ENCODE peak calls at places on chromosome 19, in six cellular contexts. One of them, this sample, is unnamed.

GRCh38 chr19:4713384-4713951 is 10.2 kb downstream of the DPP9 start:
- DNase-seq in CD8-positive, alpha-beta T cell: no peak
- DNase-seq in MM.1S: no peak
- DNase-seq in lower lobe of right lung: no peak
- DNase-seq in CD8-positive, alpha-beta memory T cell: no peak
- DNase-seq in ovary: peak; percentile 60
- DNase-seq in this sample: no peak

GRCh38 chr19:4980087-4980486 is 11.2 kb downstream of the KDM4B start:
- DNase-seq in CD8-positive, alpha-beta T cell: no peak
- DNase-seq in MM.1S: no peak
- DNase-seq in lower lobe of right lung: no peak
- DNase-seq in CD8-positive, alpha-beta memory T cell: no peak
- DNase-seq in ovary: no peak
- DNase-seq in this sample: no peak

GRCh38 chr19:52923782-52924593 is 760 bp upstream of the ZNF888 start:
- DNase-seq in CD8-positive, alpha-beta T cell: no peak
- DNase-seq in MM.1S: no peak
- DNase-seq in lower lobe of right lung: peak; percentile 88
- DNase-seq in CD8-positive, alpha-beta memory T cell: no peak
- DNase-seq in ovary: no peak
- DNase-seq in this sample: no peak

GRCh38 chr19:10353793-10354391 is 14.5 kb upstream of the ICAM3 start:
- DNase-seq in CD8-positive, alpha-beta T cell: peak; percentile 49
- DNase-seq in MM.1S: no peak
- DNase-seq in lower lobe of right lung: no peak
- DNase-seq in CD8-positive, alpha-beta memory T cell: no peak
- DNase-seq in ovary: peak; percentile 55
- DNase-seq in this sample: peak; percentile 44

GRCh38 chr19:10011974-10012373 is 1.3 kb upstream of the RDH8 start:
- DNase-seq in CD8-positive, alpha-beta T cell: no peak
- DNase-seq in MM.1S: no peak
- DNase-seq in lower lobe of right lung: no peak
- DNase-seq in CD8-positive, alpha-beta memory T cell: no peak
- DNase-seq in ovary: no peak
- DNase-seq in this sample: no peak

GRCh38 chr19:38826856-38827551 is 4.6 kb downstream of the ECH1 start:
- DNase-seq in CD8-positive, alpha-beta T cell: no peak
- DNase-seq in MM.1S: no peak
- DNase-seq in lower lobe of right lung: no peak
- DNase-seq in CD8-positive, alpha-beta memory T cell: no peak
- DNase-seq in ovary: no peak
- DNase-seq in this sample: no peak

GRCh38 chr19:47414469-47414868 is 4.9 kb downstream of the MEIS3 start:
- DNase-seq in CD8-positive, alpha-beta T cell: no peak
- DNase-seq in MM.1S: peak; percentile 32
- DNase-seq in lower lobe of right lung: no peak
- DNase-seq in CD8-positive, alpha-beta memory T cell: no peak
- DNase-seq in ovary: no peak
- DNase-seq in this sample: no peak

GRCh38 chr19:28136796-28137195 is 1076.2 kb downstream of the UQCRFS1 start:
- DNase-seq in CD8-positive, alpha-beta T cell: no peak
- DNase-seq in MM.1S: no peak
- DNase-seq in lower lobe of right lung: no peak
- DNase-seq in CD8-positive, alpha-beta memory T cell: no peak
- DNase-seq in ovary: no peak
- DNase-seq in this sample: no peak

GRCh38 chr19:4870025-4870700 is 2.7 kb upstream of the PLIN3 start:
- DNase-seq in CD8-positive, alpha-beta T cell: no peak
- DNase-seq in MM.1S: no peak
- DNase-seq in lower lobe of right lung: peak; percentile 65
- DNase-seq in CD8-positive, alpha-beta memory T cell: no peak
- DNase-seq in ovary: peak; percentile 75
- DNase-seq in this sample: no peak

GRCh38 chr19:22604571-22605274 is 29.4 kb upstream of the ZNF492 start:
- DNase-seq in CD8-positive, alpha-beta T cell: no peak
- DNase-seq in MM.1S: no peak
- DNase-seq in lower lobe of right lung: no peak
- DNase-seq in CD8-positive, alpha-beta memory T cell: no peak
- DNase-seq in ovary: no peak
- DNase-seq in this sample: no peak

GRCh38 chr19:11479470-11480080 is 1.3 kb downstream of the ELAVL3 start:
- DNase-seq in CD8-positive, alpha-beta T cell: peak; percentile 2
- DNase-seq in MM.1S: no peak
- DNase-seq in lower lobe of right lung: no peak
- DNase-seq in CD8-positive, alpha-beta memory T cell: no peak
- DNase-seq in ovary: no peak
- DNase-seq in this sample: no peak

GRCh38 chr19:6071840-6072239 is 38.5 kb downstream of the RFX2 start:
- DNase-seq in CD8-positive, alpha-beta T cell: no peak
- DNase-seq in MM.1S: no peak
- DNase-seq in lower lobe of right lung: no peak
- DNase-seq in CD8-positive, alpha-beta memory T cell: no peak
- DNase-seq in ovary: peak; percentile 10
- DNase-seq in this sample: no peak

GRCh38 chr19:4952945-4953344 is 16.0 kb upstream of the KDM4B start:
- DNase-seq in CD8-positive, alpha-beta T cell: no peak
- DNase-seq in MM.1S: no peak
- DNase-seq in lower lobe of right lung: no peak
- DNase-seq in CD8-positive, alpha-beta memory T cell: no peak
- DNase-seq in ovary: no peak
- DNase-seq in this sample: no peak

GRCh38 chr19:1251233-1251502 is 2.8 kb downstream of the MIDN start:
- DNase-seq in CD8-positive, alpha-beta T cell: no peak
- DNase-seq in MM.1S: no peak
- DNase-seq in lower lobe of right lung: peak; percentile 93
- DNase-seq in CD8-positive, alpha-beta memory T cell: no peak
- DNase-seq in ovary: peak; percentile 74
- DNase-seq in this sample: no peak

GRCh38 chr19:43406297-43406696 is 8.4 kb upstream of the TEX101 start:
- DNase-seq in CD8-positive, alpha-beta T cell: no peak
- DNase-seq in MM.1S: no peak
- DNase-seq in lower lobe of right lung: no peak
- DNase-seq in CD8-positive, alpha-beta memory T cell: no peak
- DNase-seq in ovary: no peak
- DNase-seq in this sample: no peak

DNA sequence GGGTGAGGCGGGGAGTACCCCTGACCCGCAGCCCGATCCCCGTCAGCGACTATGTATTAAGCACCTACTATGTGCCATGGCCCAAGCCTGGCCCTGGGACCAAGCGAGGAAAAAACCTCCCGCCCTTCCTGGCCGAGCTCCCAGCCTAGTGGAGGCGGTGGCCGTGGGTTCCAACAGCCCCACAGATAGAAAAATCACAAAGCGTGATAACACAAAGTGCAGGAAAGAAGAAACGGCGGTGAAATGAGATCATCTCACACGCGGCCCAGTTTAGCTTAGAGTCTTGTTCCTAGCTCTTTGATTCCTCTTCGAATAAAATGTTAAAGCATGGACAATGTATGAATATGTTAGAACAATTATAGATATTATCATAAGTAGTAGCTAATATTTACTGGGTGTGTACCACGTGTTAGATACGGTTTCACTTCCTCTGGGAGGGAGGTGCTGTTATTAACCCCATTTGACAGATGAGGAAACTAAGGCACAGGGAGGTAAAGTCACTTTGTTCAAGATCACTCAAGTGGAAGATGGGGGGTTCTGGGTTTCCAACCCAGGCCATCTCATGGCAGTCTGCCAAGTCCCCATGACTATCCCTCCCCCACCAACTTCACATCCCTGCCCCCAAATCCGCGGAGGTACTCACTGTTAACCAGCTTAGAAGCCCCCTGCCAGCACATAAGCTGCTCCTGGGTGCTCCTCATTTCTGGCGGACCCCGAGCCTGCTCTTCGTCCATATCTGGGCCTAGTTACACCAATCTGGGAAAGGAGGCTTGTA is 1.2 kb upstream of the FXYD7 start:
- DNase-seq in CD8-positive, alpha-beta T cell: peak; percentile 42
- DNase-seq in MM.1S: no peak
- DNase-seq in lower lobe of right lung: no peak
- DNase-seq in CD8-positive, alpha-beta memory T cell: no peak
- DNase-seq in ovary: peak; percentile 51
- DNase-seq in this sample: no peak
- H3K4me1 ChIP-seq in CD8-positive, alpha-beta T cell: peaks cover 43% of the 10 kb centered on the region
- H3K4me1 ChIP-seq in MM.1S: peaks cover 15% of the 10 kb centered on the region
- H3K4me1 ChIP-seq in lower lobe of right lung: peaks cover 23% of the 10 kb centered on the region
- H3K4me1 ChIP-seq in CD8-positive, alpha-beta memory T cell: peaks cover 40% of the 10 kb centered on the region
- H3K4me1 ChIP-seq in ovary: peaks cover 12% of the 10 kb centered on the region
- H3K4me1 ChIP-seq in this sample: peaks cover 43% of the 10 kb centered on the region

GRCh38 chr19:57947419-57948134 is at the start of gene ZNF256:
- DNase-seq in CD8-positive, alpha-beta T cell: peak; percentile 88
- DNase-seq in MM.1S: no peak
- DNase-seq in lower lobe of right lung: peak; percentile 94
- DNase-seq in CD8-positive, alpha-beta memory T cell: peak; percentile 91
- DNase-seq in ovary: peak; percentile 89
- DNase-seq in this sample: peak; percentile 73

GRCh38 chr19:57949296-57949695 is 1.8 kb upstream of the ZNF256 start:
- DNase-seq in CD8-positive, alpha-beta T cell: no peak
- DNase-seq in MM.1S: no peak
- DNase-seq in lower lobe of right lung: no peak
- DNase-seq in CD8-positive, alpha-beta memory T cell: no peak
- DNase-seq in ovary: no peak
- DNase-seq in this sample: no peak

GRCh38 chr19:57949702-57950101 is 2.2 kb upstream of the ZNF256 start:
- DNase-seq in CD8-positive, alpha-beta T cell: no peak
- DNase-seq in MM.1S: no peak
- DNase-seq in lower lobe of right lung: no peak
- DNase-seq in CD8-positive, alpha-beta memory T cell: no peak
- DNase-seq in ovary: no peak
- DNase-seq in this sample: no peak

GRCh38 chr19:57947088-57947418 is 453 bp downstream of the ZNF256 start:
- DNase-seq in CD8-positive, alpha-beta T cell: peak; percentile 21
- DNase-seq in MM.1S: no peak
- DNase-seq in lower lobe of right lung: no peak
- DNase-seq in CD8-positive, alpha-beta memory T cell: no peak
- DNase-seq in ovary: no peak
- DNase-seq in this sample: no peak

DNA sequence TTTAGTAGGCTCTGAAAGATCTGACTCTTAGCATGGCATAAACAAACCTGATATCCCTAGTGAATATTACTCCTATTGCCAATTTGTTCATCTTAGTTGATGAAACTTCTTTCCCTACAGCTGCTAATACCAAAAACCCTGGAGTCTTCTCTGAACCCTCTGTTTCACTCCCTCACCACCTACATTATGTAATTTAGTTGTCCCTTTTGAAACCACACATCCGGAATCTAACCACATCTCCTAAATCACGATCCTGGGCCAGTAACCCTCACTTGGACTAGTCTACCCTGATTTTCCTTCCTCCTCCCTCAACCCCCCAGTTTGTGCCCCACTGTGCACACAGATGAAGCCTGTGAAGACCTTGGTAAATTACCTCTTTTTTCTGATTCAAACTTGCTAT is 1.2 kb downstream of the ZNF256 start:
- DNase-seq in CD8-positive, alpha-beta T cell: no peak
- DNase-seq in MM.1S: no peak
- DNase-seq in lower lobe of right lung: no peak
- DNase-seq in CD8-positive, alpha-beta memory T cell: no peak
- DNase-seq in ovary: no peak
- DNase-seq in this sample: no peak
- H3K4me3 ChIP-seq in CD8-positive, alpha-beta T cell: peak overlapping the region; percentile 97
- H3K4me3 ChIP-seq in MM.1S: no peak overlapping the region
- H3K4me3 ChIP-seq in lower lobe of right lung: peak overlapping the region; percentile 73
- H3K4me3 ChIP-seq in CD8-positive, alpha-beta memory T cell: peak overlapping the region; percentile 75
- H3K4me3 ChIP-seq in ovary: no peak overlapping the region
- H3K4me3 ChIP-seq in this sample: peak overlapping the region; percentile 69

GRCh38 chr19:37332839-37333238 is 38.1 kb upstream of the ZNF527 start:
- DNase-seq in CD8-positive, alpha-beta T cell: no peak
- DNase-seq in MM.1S: no peak
- DNase-seq in lower lobe of right lung: no peak
- DNase-seq in CD8-positive, alpha-beta memory T cell: no peak
- DNase-seq in ovary: no peak
- DNase-seq in this sample: no peak
- H3K27ac ChIP-seq in CD8-positive, alpha-beta T cell: no peak overlapping the region
- H3K27ac ChIP-seq in MM.1S: no peak overlapping the region
- H3K27ac ChIP-seq in lower lobe of right lung: no peak overlapping the region
- H3K27ac ChIP-seq in CD8-positive, alpha-beta memory T cell: no peak overlapping the region
- H3K27ac ChIP-seq in ovary: no peak overlapping the region
- H3K27ac ChIP-seq in this sample: no peak overlapping the region

GRCh38 chr19:13092608-13093260 is 9.9 kb downstream of the LYL1 start:
- DNase-seq in CD8-positive, alpha-beta T cell: no peak
- DNase-seq in MM.1S: no peak
- DNase-seq in lower lobe of right lung: no peak
- DNase-seq in CD8-positive, alpha-beta memory T cell: no peak
- DNase-seq in ovary: no peak
- DNase-seq in this sample: no peak
- H3K4me1 ChIP-seq in CD8-positive, alpha-beta T cell: peaks cover 21% of the 10 kb centered on the region
- H3K4me1 ChIP-seq in MM.1S: peaks cover 12% of the 10 kb centered on the region
- H3K4me1 ChIP-seq in lower lobe of right lung: peaks cover 71% of the 10 kb centered on the region
- H3K4me1 ChIP-seq in CD8-positive, alpha-beta memory T cell: peaks cover 25% of the 10 kb centered on the region
- H3K4me1 ChIP-seq in ovary: peaks cover 29% of the 10 kb centered on the region
- H3K4me1 ChIP-seq in this sample: peaks cover 39% of the 10 kb centered on the region

This sample was measured in CD4-positive, CD25-positive, alpha-beta regulatory T cell.